ENCODE peak calls at places on chromosomes 6 and 20, in eight cellular contexts. F is NCI-H82; A is T-helper 9 cell; C is GM12865; X is breast epithelium; J is NCI-H1092 treated with DMSO at 0.1 percent for 48 hours; W is stimulated activated CD4-positive, alpha-beta T cell treated with anti-CD3 and anti-CD28 coated beads, Interleukin-1b, Interleukin-23, amount 100 ng/mL, for 24 hours; U is amniotic epithelial cell. T is an unnamed sample.

GRCh38 chr6:89079611-89080213 is 839 bp upstream of the PNRC1 start:
- DNase-seq in U (peak), F (peak), J (peak), A (peak), W (no peak), X (no peak), C (peak), T (peak)

GRCh38 chr20:23246682-23247664 is 103.6 kb upstream of the NXT1 start:
- DNase-seq in X (no peak), J (no peak), A (no peak), W (no peak), C (peak), U (no peak), F (no peak), T (no peak)

GRCh38 chr20:9611921-9612320 is 97.5 kb downstream of the LAMP5 start:
- DNase-seq in F (no peak), A (no peak), U (no peak), C (no peak), X (no peak), W (no peak), J (no peak), T (no peak)

GRCh38 chr6:5580736-5581568 is 319.6 kb downstream of the FARS2 start:
- DNase-seq in W (no peak), X (no peak), U (no peak), A (no peak), C (peak), F (no peak), J (peak), T (no peak)

GRCh38 chr6:21740719-21741118 is 147.2 kb downstream of the SOX4 start:
- DNase-seq in X (no peak), C (no peak), A (no peak), U (no peak), F (peak), J (peak), W (no peak), T (peak)

GRCh38 chr6:35294308-35294945 is 3.2 kb upstream of the DEF6 start:
- DNase-seq in J (peak), F (peak), U (peak), C (peak), W (no peak), A (peak), X (no peak), T (peak)

GRCh38 chr6:99013661-99014458 is 66.1 kb upstream of the FBXL4 start:
- DNase-seq in J (no peak), A (no peak), C (no peak), F (no peak), W (no peak), U (peak), X (no peak), T (peak)

GRCh38 chr6:33192671-33193602 is 670 bp upstream of the COL11A2 start:
- DNase-seq in W (no peak), J (no peak), U (no peak), F (peak), A (no peak), X (no peak), C (no peak), T (no peak)

GRCh38 chr6:80464901-80465300 is 358.4 kb downstream of the BCKDHB start:
- DNase-seq in C (no peak), W (no peak), X (no peak), F (no peak), J (no peak), A (no peak), U (no peak), T (no peak)

GRCh38 chr6:137520520-137520919 is 26.3 kb upstream of the OLIG3 start:
- DNase-seq in U (no peak), F (no peak), X (no peak), A (no peak), W (no peak), J (no peak), C (no peak), T (no peak)

GRCh38 chr20:34511891-34512265 is 4.3 kb upstream of the DYNLRB1 start:
- DNase-seq in W (no peak), X (no peak), C (no peak), F (no peak), J (no peak), A (no peak), U (no peak), T (no peak)

GRCh38 chr6:82095091-82095490 is 152.5 kb downstream of the IBTK start:
- DNase-seq in A (no peak), U (no peak), W (no peak), F (no peak), C (no peak), J (no peak), X (no peak), T (no peak)

GRCh38 chr20:57502331-57502700 is 22.6 kb downstream of the CTCFL start:
- DNase-seq in W (no peak), C (no peak), J (no peak), U (no peak), X (no peak), A (no peak), F (no peak), T (no peak)

GRCh38 chr6:41824571-41825569 is 37.4 kb downstream of the TOMM6 start:
- DNase-seq in C (no peak), X (no peak), J (no peak), W (no peak), A (no peak), U (peak), F (no peak), T (peak)

GRCh38 chr6:86871681-86872080 is 65.6 kb upstream of the HTR1E start:
- DNase-seq in A (no peak), J (no peak), F (peak), W (no peak), X (no peak), U (no peak), C (no peak), T (no peak)

GRCh38 chr6:115932481-115932880 is 128.2 kb downstream of the FRK start:
- DNase-seq in A (no peak), F (no peak), X (no peak), C (no peak), U (no peak), J (no peak), W (no peak), T (peak)

GRCh38 chr6:5851261-5851757 is 155.4 kb downstream of the NRN1 start:
- DNase-seq in W (peak), J (peak), X (no peak), A (peak), U (no peak), F (no peak), C (peak), T (peak)

GRCh38 chr6:145036848-145037567 is 698.3 kb downstream of the EPM2A start:
- DNase-seq in U (no peak), X (no peak), W (no peak), F (no peak), A (no peak), C (no peak), J (no peak), T (peak)

GRCh38 chr20:38685853-38686473 is 38.3 kb upstream of the SLC32A1 start:
- DNase-seq in A (peak), W (no peak), X (no peak), F (no peak), C (peak), J (no peak), U (peak), T (peak)

GRCh38 chr6:168395983-168396382 is 45.0 kb upstream of the SMOC2 start:
- DNase-seq in U (no peak), X (no peak), J (no peak), C (no peak), F (no peak), W (no peak), A (no peak), T (no peak)

GRCh38 chr6:24524801-24525200 is 30.0 kb downstream of the ALDH5A1 start:
- DNase-seq in W (no peak), F (peak), C (peak), J (peak), A (no peak), U (peak), X (no peak), T (peak)